ENCODE peak calls at places on chromosomes 12 and 14, in four cellular contexts. Y is fibroblast of lung, D is testis, A is astrocyte of the cerebellum. T is an unnamed sample.

GRCh38 chr14:76947078-76947837 is 81.2 kb downstream of the IRF2BPL start:
- DNase-seq in Y (peak), D (peak), A (peak), T (peak)

GRCh38 chr12:120599672-120600537 is 18.7 kb upstream of the POP5 start:
- DNase-seq in Y (no peak), D (no peak), A (no peak), T (no peak)

GRCh38 chr12:85157023-85157626 is 121.0 kb downstream of the LRRIQ1 start:
- DNase-seq in Y (no peak), D (no peak), A (no peak), T (no peak)

GRCh38 chr14:54003064-54003463 is 46.4 kb upstream of the BMP4 start:
- DNase-seq in Y (no peak), D (no peak), A (no peak), T (no peak)

GRCh38 chr12:92145731-92146496 is at the start of gene BTG1:
- DNase-seq in Y (peak), D (peak), A (peak), T (peak)

GRCh38 chr12:122079532-122080081 is 1.1 kb downstream of the MLXIP start:
- DNase-seq in Y (no peak), D (no peak), A (no peak), T (no peak)

GRCh38 chr14:23610090-23610814 is 25.9 kb upstream of the DHRS2 start:
- DNase-seq in Y (no peak), D (no peak), A (no peak), T (no peak)

GRCh38 chr12:22283006-22283506 is 51.5 kb downstream of the ST8SIA1 start:
- DNase-seq in Y (peak), D (no peak), A (peak), T (peak)

GRCh38 chr12:1917172-1918070 is 1.0 kb downstream of the CACNA2D4 start:
- DNase-seq in Y (no peak), D (peak), A (no peak), T (no peak)

GRCh38 chr12:28742791-28743190 is 406.3 kb upstream of the FAR2 start:
- DNase-seq in Y (peak), D (no peak), A (no peak), T (no peak)

GRCh38 chr12:86193931-86194330 is 62.3 kb downstream of the MGAT4C start:
- DNase-seq in Y (peak), D (no peak), A (no peak), T (peak)

GRCh38 chr14:104285483-104285790 is 147.1 kb downstream of the KIF26A start:
- DNase-seq in Y (no peak), D (no peak), A (no peak), T (no peak)

GRCh38 chr12:101962486-101962885 is 85.1 kb downstream of the DRAM1 start:
- DNase-seq in Y (peak), D (no peak), A (no peak), T (no peak)

GRCh38 chr14:73785834-73786631 is 65.6 kb upstream of the PTGR2 start:
- DNase-seq in Y (peak), D (peak), A (peak), T (peak)

GRCh38 chr12:76766161-76766560 is 2.2 kb downstream of the ZDHHC17 start:
- DNase-seq in Y (no peak), D (no peak), A (no peak), T (no peak)

GRCh38 chr12:77746108-77746507 is 84.6 kb upstream of the NAV3 start:
- DNase-seq in Y (peak), D (no peak), A (no peak), T (peak)

GRCh38 chr14:52068741-52069616 is at the start of gene NID2:
- DNase-seq in Y (peak), D (peak), A (peak), T (no peak)

GRCh38 chr12:82314406-82314892 is 43.7 kb downstream of the CCDC59 start:
- DNase-seq in Y (no peak), D (no peak), A (no peak), T (no peak)

GRCh38 chr14:73736842-73737241 is 22.7 kb upstream of the PNMA1 start:
- DNase-seq in Y (no peak), D (no peak), A (no peak), T (no peak)

GRCh38 chr14:96805906-96806305 is 8.7 kb downstream of the VRK1 start:
- DNase-seq in Y (no peak), D (no peak), A (no peak), T (no peak)

GRCh38 chr12:24698972-24699371 is 249.9 kb downstream of the BCAT1 start:
- DNase-seq in Y (no peak), D (no peak), A (no peak), T (no peak)

GRCh38 chr12:43676183-43676813 is 82.3 kb downstream of the PUS7L start:
- DNase-seq in Y (no peak), D (peak), A (no peak), T (no peak)

GRCh38 chr12:70759161-70759918 is 122.1 kb upstream of the PTPRB start:
- DNase-seq in Y (no peak), D (no peak), A (no peak), T (no peak)

GRCh38 chr12:63228853-63229252 is 77.9 kb upstream of the AVPR1A start:
- DNase-seq in Y (no peak), D (no peak), A (no peak), T (no peak)

GRCh38 chr12:95227818-95228356 is 10.3 kb downstream of the VEZT start:
- DNase-seq in Y (no peak), D (no peak), A (no peak), T (no peak)

GRCh38 chr14:100428727-100429126 is 105.6 kb downstream of the SLC25A47 start:
- DNase-seq in Y (peak), D (no peak), A (peak), T (peak)

GRCh38 chr12:47715393-47715876 is 9.6 kb upstream of the RPAP3 start:
- DNase-seq in Y (peak), D (peak), A (peak), T (no peak)

GRCh38 chr12:54304187-54304810 is 3.5 kb upstream of the NFE2 start:
- DNase-seq in Y (peak), D (peak), A (no peak), T (no peak)

GRCh38 chr14:51419685-51420084 is 179.6 kb downstream of the TMX1 start:
- DNase-seq in Y (no peak), D (no peak), A (no peak), T (no peak)

GRCh38 chr14:101774006-101774755 is 12.7 kb downstream of the PPP2R5C start:
- DNase-seq in Y (no peak), D (no peak), A (no peak), T (no peak)

GRCh38 chr14:23168246-23168645 is 15.2 kb downstream of the SLC7A8 start:
- DNase-seq in Y (no peak), D (no peak), A (no peak), T (no peak)

GRCh38 chr12:106724934-106725333 is 49.5 kb upstream of the RIC8B start:
- DNase-seq in Y (no peak), D (no peak), A (no peak), T (no peak)

GRCh38 chr14:81710232-81710845 is 176.7 kb upstream of the SEL1L start:
- DNase-seq in Y (peak), D (peak), A (peak), T (no peak)

DNA sequence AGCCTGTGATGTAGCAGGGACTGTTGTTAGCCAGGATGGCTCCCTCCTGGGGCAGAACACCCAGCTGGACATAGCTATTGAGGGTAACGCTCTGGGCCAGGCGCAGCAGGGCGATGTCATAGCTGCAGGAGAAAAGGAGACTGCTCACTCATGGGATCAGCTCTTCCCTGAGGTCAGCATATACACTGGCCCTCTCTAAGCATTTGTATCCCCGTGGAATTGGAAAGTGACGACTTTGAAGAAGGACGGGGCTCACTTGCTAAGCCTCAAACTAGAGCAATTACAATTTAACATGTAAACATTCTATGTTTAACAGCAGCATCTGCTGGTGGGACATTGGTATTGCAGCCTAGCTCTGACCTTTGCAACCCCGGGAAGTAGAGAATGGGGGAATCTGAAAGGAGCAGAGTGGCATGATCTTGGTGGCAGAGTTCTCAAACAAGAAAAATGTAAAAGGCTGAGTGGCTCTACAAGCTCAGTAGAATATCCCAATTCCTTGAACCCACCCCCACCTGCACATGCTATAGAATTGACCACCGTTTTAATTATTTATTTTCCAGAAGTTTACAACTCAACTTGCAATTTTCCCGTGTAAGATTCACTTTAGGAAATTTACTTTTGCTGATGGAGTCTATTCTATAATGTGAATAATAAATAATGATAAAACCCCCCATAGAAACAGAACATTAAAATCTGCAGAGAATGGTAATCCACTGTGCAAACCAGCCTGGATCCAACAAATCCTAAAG is 5.0 kb downstream of the CELA1 start:
- DNase-seq in Y (peak), D (peak), A (peak), T (no peak)
- H3K4me3 ChIP-seq in Y (no peak), D (no peak), A (no peak), T (peak)

DNA sequence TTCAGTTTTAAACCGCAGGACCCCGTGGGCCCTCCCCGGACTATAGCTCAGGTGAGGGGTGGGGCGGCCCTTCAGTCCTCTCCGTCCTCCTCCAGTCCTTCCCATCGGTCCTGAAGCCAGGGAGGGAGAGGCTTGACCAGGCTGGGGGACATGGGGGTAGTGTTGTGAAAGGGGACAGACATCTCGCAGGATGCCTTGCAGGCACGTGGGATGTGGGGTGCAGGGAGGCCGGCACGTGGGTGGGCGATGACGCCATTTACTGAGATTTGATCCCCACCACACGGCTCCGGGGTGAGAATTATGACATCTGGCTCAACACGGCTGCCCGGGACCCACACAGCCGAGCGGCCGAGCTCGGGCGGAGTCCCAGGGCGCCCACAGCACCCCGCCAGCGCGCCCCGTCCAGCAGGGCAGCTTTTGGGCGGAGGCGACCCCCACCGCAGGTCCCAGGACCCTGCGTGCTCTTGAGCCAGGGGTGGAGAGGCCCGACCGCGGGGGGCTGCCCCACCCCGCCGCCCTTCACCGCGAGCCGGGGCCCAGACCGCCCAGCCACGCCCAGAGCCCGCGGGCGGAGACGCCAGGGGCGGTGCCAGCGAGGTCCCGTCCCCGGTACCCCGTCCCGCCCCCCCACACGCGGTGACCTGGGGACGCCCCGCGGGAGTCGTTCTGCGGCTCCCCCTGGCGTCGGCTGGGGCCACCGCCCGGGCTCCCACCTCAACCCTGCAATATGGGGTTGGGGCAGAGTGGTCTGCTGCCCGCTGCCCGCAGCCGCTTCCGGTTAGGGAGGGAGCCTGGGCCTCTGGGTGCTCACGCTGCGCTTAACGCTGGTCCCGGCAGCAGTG is 3.3 kb upstream of the EXOC3L4 start:
- DNase-seq in Y (peak), D (no peak), A (no peak), T (no peak)
- TF ChIP-seq CTCF in Y (peak), D (peak), A (peak), T (peak)

GRCh38 chr12:4283512-4284255 is 10.1 kb downstream of the CCND2 start:
- DNase-seq in Y (no peak), D (no peak), A (no peak), T (no peak)

GRCh38 chr12:4281173-4281654 is 7.7 kb downstream of the CCND2 start:
- DNase-seq in Y (no peak), D (no peak), A (no peak), T (no peak)

GRCh38 chr12:4282103-4282891 is 8.7 kb downstream of the CCND2 start:
- DNase-seq in Y (no peak), D (no peak), A (no peak), T (no peak)

GRCh38 chr12:4284306-4284705 is 10.7 kb downstream of the CCND2 start:
- DNase-seq in Y (no peak), D (no peak), A (no peak), T (no peak)

DNA sequence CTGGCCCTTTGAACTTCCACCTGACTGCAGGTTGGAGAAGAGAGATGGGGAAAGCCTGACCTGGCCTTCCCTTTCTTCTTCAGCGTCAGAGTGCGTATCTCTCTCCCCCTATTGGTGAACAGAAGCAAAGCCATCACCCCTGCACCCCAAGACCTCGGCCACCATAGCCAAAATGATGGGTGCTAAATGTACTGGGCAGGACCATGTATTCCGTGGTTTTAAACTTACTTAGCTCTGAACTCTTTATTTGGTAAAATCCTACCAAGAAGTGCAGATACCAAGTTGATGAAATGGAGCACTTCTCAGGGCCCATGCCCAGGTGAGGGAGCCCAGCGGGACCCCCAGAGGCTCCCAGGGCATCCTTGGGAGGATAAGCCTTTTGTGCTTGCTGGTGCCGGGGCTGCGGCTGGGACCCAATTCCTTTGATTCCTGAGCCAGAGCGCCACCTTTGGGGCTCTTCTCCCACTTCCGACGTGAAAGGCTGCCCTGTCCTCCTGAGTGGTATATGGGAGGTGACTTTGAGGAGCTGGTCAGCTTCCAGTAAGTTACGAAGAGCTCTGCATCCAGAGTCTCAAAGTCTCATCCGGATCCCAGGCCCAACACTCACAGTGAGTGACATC is 9.4 kb downstream of the CCND2 start:
- DNase-seq in Y (no peak), D (no peak), A (no peak), T (no peak)
- H3K4me3 ChIP-seq in Y (no peak), D (no peak), A (no peak), T (no peak)

GRCh38 chr14:61323970-61324369 is 2.6 kb downstream of the PRKCH start:
- DNase-seq in Y (no peak), D (no peak), A (no peak), T (no peak)
- TF ChIP-seq CTCF in Y (no peak), D (no peak), A (no peak), T (no peak)

GRCh38 chr14:36522972-36523685 is 3.1 kb upstream of the NKX2-1 start:
- DNase-seq in Y (no peak), D (no peak), A (no peak), T (no peak)
- H3K4me3 ChIP-seq in Y (no peak), D (no peak), A (no peak), T (no peak)

GRCh38 chr14:93953263-93953662 is 23.1 kb downstream of the ASB2 start:
- DNase-seq in Y (no peak), D (no peak), A (no peak), T (no peak)
- TF ChIP-seq CTCF in Y (no peak), D (no peak), A (no peak), T (peak)

DNA sequence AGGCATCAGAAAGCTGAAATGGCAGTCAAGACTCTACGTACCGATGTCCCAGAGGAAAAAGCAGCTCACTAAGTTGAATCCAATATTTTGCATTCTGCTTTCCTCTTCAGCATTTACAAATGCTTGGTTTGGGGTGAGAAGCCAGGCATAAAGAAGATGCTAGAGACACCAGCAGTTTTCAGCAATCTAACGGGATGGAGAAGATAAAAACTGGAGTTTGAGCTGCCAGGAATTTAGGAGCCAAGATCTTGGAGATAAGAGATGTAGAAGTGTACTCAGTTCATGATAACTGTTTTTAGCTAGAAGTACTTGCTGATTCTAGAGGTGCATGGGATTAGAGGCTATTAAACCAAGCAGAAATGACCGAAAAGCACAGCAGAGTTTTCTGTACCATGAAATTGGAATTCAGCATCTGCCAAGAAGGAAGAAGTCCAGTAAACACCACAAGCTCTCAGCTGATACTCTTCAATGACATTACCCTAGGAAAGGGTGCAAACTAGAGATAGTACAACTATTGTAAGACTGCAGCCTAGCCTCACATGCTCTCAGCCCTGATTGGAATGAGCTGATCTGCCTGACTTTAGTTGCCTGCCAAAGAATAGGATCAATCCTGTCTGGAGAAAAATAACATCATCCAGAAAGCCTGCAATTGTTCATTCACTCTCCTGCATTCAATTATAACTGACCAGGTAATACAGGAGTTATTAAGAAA is 7.4 kb upstream of the ALDH1L2 start:
- DNase-seq in Y (no peak), D (no peak), A (no peak), T (no peak)
- H3K4me3 ChIP-seq in Y (no peak), D (no peak), A (no peak), T (no peak)

DNA sequence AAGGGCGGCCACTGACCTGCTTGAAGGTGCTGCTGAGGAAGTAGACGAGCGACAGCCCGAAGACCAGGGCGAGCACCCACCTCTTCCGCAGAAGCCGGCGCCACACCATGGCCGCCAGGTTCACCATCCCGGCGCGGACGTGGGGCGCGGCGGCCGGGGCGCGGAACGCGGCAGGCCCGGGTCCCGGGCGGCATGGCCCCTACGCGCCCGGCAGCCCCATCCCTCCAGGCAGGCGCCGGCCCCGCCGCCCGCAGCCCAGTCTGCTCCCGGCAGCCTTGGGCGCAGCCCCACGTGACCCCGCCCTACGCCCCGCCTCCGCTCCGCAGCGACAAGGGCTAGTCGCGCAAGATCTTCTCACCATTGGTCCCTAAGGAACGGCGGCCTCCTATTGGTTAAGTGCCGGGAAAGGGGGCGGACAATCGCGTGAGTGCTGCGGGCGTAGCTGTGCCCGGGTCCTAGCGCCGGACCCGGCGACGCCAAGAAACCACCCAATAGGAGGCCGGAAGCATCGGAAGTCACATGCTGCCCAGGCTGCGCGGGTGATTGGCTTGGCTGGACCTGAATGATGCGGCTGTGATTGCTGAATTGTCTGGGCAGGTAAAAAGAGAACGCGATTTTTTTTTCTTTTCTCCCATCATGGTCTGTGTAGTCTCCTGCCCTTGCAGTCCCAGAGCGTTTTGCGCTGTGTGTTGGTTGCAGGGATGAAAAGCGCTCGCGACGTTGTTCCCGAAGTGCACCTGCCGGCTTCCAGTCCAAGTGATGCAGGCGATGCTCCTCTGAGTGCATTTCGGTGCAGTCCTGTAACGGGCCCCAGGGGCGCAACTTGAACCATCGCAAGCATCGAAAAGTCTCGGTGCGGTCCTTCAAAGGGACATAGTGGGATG is at the start of the genes RNFT2 and SPRING1:
- DNase-seq in Y (peak), D (peak), A (peak), T (peak)
- TF ChIP-seq CTCF in Y (no peak), D (no peak), A (no peak), T (peak)

DNA sequence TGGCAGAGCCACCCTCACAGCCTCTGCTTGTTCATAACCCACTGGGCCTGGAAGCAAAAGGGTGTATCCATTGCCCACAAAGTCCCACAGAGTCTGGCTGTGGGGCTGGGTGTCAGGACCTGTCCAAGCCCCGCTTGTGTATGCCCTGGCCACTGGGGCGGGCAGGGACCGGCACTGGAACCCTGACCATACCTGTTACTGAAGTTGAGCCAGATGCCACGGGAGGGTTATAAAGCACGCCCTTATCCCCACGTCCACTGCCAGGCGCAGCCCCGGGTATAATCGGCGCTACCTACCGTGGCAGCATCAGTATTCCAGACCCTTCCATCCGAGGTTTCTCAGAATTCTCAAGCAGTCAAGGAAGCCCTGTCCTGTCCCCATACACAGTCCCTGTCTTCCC is 40.8 kb downstream of the PHETA1 start:
- DNase-seq in Y (no peak), D (no peak), A (no peak), T (no peak)
- H3K4me3 ChIP-seq in Y (no peak), D (no peak), A (no peak), T (no peak)

T was measured in retinal pigment epithelial cell.